ENCODE peak calls at places on chromosomes 3 and 15, in four cellular contexts. H, F, D and Y are unnamed samples.

GRCh38 chr3:32655167-32655566 is 29.8 kb upstream of the CNOT10 start:
- DNase-seq in H (no peak), D (no peak), F (no peak), Y (no peak)

GRCh38 chr3:169478566-169479313 is 184.8 kb downstream of the MECOM start:
- DNase-seq in H (no peak), D (no peak), F (no peak), Y (no peak)

GRCh38 chr3:65875395-65876027 is 163.2 kb downstream of the MAGI1 start:
- DNase-seq in F (no peak), D (no peak), H (no peak), Y (no peak)

GRCh38 chr3:52085883-52086282 is 29.5 kb upstream of the DUSP7 start:
- DNase-seq in H (no peak), F (no peak), D (no peak), Y (no peak)

GRCh38 chr3:126961791-126962461 is 21.0 kb upstream of the PLXNA1 start:
- DNase-seq in F (no peak), H (no peak), D (no peak), Y (no peak)

GRCh38 chr15:92523176-92523575 is 129.5 kb downstream of the ST8SIA2 start:
- DNase-seq in D (no peak), F (no peak), H (no peak), Y (no peak)

GRCh38 chr3:16377847-16378302 is 112.9 kb downstream of the OXNAD1 start:
- DNase-seq in F (no peak), D (no peak), H (peak), Y (no peak)

GRCh38 chr3:62007036-62007435 is 366.3 kb downstream of the FEZF2 start:
- DNase-seq in D (no peak), H (no peak), F (no peak), Y (no peak)

GRCh38 chr3:51581529-51581928 is 43.0 kb downstream of the RAD54L2 start:
- DNase-seq in H (peak), D (no peak), F (no peak), Y (no peak)

GRCh38 chr3:182969277-182969676 is 11.1 kb downstream of the DCUN1D1 start:
- DNase-seq in F (no peak), D (no peak), H (no peak), Y (no peak)
- TF ChIP-seq SPI1 in F (no peak), D (no peak), H (no peak), Y (no peak)

GRCh38 chr15:89021224-89021623 is 67.0 kb upstream of the ABHD2 start:
- DNase-seq in D (no peak), F (no peak), H (no peak), Y (no peak)
- TF ChIP-seq POLR2AphosphoS5 in D (no peak), F (no peak), H (no peak), Y (no peak)

GRCh38 chr15:100461049-100461448 is 67.7 kb downstream of the CERS3 start:
- DNase-seq in F (no peak), D (peak), H (no peak), Y (no peak)
- TF ChIP-seq SPI1 in F (no peak), D (no peak), H (no peak), Y (no peak)

GRCh38 chr3:12445523-12446240 is 38.6 kb upstream of the TSEN2 start:
- DNase-seq in H (no peak), D (no peak), F (no peak), Y (no peak)

GRCh38 chr3:12446298-12446697 is 38.0 kb upstream of the TSEN2 start:
- DNase-seq in H (no peak), D (no peak), F (no peak), Y (no peak)

GRCh38 chr3:12443781-12444522 is 40.3 kb upstream of the TSEN2 start:
- DNase-seq in F (no peak), H (no peak), D (no peak), Y (no peak)

GRCh38 chr3:12442654-12443501 is 41.4 kb upstream of the TSEN2 start:
- DNase-seq in H (no peak), F (no peak), D (no peak), Y (no peak)

DNA sequence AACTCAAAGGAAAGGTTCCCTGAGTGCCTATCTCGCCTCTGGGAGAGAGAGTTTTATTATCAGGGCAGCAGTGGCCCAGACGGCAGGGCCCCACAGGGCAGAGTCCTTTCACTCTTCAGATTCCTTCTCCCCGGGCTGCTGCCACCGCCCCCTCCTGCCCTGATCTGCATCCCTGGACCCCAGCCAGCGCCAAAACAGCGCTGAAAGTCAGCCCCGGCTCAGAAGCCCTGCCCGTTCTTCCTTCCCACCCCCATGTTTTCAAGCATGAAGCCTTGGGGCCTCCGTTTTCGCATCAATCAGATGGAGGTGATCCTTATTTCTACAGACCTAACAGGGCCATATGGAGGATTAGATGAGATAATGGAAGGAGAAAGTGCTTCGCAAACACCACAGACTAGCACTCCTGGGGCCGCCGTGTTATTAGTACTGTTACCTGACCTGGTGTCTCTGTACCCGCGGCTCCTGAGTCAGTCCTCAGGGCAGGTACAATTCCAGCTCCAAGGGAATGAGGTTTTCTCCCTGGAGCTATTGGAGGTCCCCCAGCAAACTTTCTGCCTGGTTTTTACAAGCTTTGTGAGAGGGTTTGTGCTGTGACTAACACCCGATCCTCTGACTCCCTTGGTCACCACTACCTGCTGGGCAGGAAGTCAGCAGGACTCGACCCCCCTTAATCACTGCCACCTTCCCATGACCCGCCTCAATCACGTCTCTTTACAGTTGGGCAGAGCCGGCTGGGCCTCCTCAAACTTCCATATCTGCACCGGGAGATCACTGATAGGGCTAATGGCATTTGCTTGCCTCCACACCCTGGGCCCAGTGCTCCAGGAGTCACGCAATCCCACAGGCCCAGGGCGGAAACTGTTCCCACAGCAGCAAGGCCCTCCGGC is 39.5 kb upstream of the TSEN2 start:
- DNase-seq in H (no peak), D (no peak), F (no peak), Y (no peak)
- TF ChIP-seq POLR2AphosphoS5 in H (no peak), D (no peak), F (no peak), Y (no peak)